ENCODE peak calls at places on chromosomes 1 and 21, in seven cellular contexts. V is natural killer cell, Q is cardiac fibroblast, T is HTR-8/SVneo, N is kidney tubule cell, U is left ventricle myocardium inferior, B is activated T-cell treated with anti-CD3 and anti-CD28 coated beads for 4 hours. R is an unnamed sample.

GRCh38 chr1:20725189-20726106 is 7.1 kb downstream of the SH2D5 start:
- DNase-seq in V (no peak), Q (peak), T (no peak), N (peak), U (no peak), B (no peak), R (peak)

GRCh38 chr1:92990828-92991227 is 29.6 kb upstream of the DIPK1A start:
- DNase-seq in V (no peak), Q (no peak), T (no peak), N (no peak), U (no peak), B (no peak), R (no peak)

GRCh38 chr1:154351363-154352068 is 26.2 kb downstream of the ATP8B2 start:
- DNase-seq in V (no peak), Q (no peak), T (no peak), N (no peak), U (no peak), B (no peak), R (no peak)

GRCh38 chr21:15141236-15141970 is 76.6 kb upstream of the NRIP1 start:
- DNase-seq in V (no peak), Q (no peak), T (no peak), N (peak), U (no peak), B (no peak), R (no peak)

GRCh38 chr21:39078322-39079065 is 104.8 kb downstream of the PSMG1 start:
- DNase-seq in V (no peak), Q (no peak), T (no peak), N (no peak), U (no peak), B (no peak), R (no peak)

GRCh38 chr1:33050221-33051076 is 13.8 kb upstream of the AK2 start:
- DNase-seq in V (no peak), Q (peak), T (peak), N (peak), U (no peak), B (no peak), R (peak)

GRCh38 chr21:26813426-26813998 is 31.7 kb downstream of the ADAMTS1 start:
- DNase-seq in V (no peak), Q (no peak), T (no peak), N (no peak), U (no peak), B (no peak), R (no peak)

GRCh38 chr1:179754031-179754624 is 11.0 kb downstream of the FAM163A start:
- DNase-seq in V (no peak), Q (peak), T (peak), N (peak), U (no peak), B (no peak), R (peak)

GRCh38 chr21:46637952-46638746 is 2.7 kb downstream of the PRMT2 start:
- DNase-seq in V (no peak), Q (peak), T (no peak), N (no peak), U (no peak), B (no peak), R (no peak)

GRCh38 chr1:51297401-51298321 is 32.7 kb downstream of the TTC39A start:
- DNase-seq in V (no peak), Q (no peak), T (no peak), N (no peak), U (no peak), B (no peak), R (peak)

GRCh38 chr1:113912594-113913311 is 7.6 kb downstream of the DCLRE1B start:
- DNase-seq in V (no peak), Q (peak), T (no peak), N (peak), U (peak), B (no peak), R (no peak)

R was measured in H4.